ENCODE peak calls at places on chromosomes 4 and X, in seven cellular contexts. One of them, this sample, is unnamed.

GRCh38 chr4:87545052-87545451 is 15.9 kb upstream of the SPARCL1 start:
- DNase-seq in GM23338: peak; percentile 21
- DNase-seq in GM12878: no peak
- DNase-seq in PC-3: no peak
- DNase-seq in osteoblast: peak; percentile 27
- DNase-seq in neuronal stem cell: no peak
- DNase-seq in fibroblast of lung: no peak
- DNase-seq in this sample: no peak

GRCh38 chr4:127188847-127189246 is 443.9 kb upstream of the INTU start:
- DNase-seq in GM23338: peak; percentile 54
- DNase-seq in GM12878: no peak
- DNase-seq in PC-3: peak; percentile 3
- DNase-seq in osteoblast: no peak
- DNase-seq in neuronal stem cell: no peak
- DNase-seq in fibroblast of lung: peak; percentile 56
- DNase-seq in this sample: peak; percentile 16

GRCh38 chr4:165580379-165580905 is 201.6 kb downstream of the CPE start:
- DNase-seq in GM23338: no peak
- DNase-seq in GM12878: no peak
- DNase-seq in PC-3: peak; percentile 76
- DNase-seq in osteoblast: peak; percentile 69
- DNase-seq in neuronal stem cell: no peak
- DNase-seq in fibroblast of lung: peak; percentile 50
- DNase-seq in this sample: no peak

GRCh38 chr4:87103691-87104187 is 116.7 kb downstream of the KLHL8 start:
- DNase-seq in GM23338: no peak
- DNase-seq in GM12878: no peak
- DNase-seq in PC-3: peak; percentile 92
- DNase-seq in osteoblast: no peak
- DNase-seq in neuronal stem cell: no peak
- DNase-seq in fibroblast of lung: peak; percentile 83
- DNase-seq in this sample: no peak

GRCh38 chr4:177108708-177109107 is 201.0 kb upstream of the NEIL3 start:
- DNase-seq in GM23338: peak; percentile 4
- DNase-seq in GM12878: no peak
- DNase-seq in PC-3: peak; percentile 17
- DNase-seq in osteoblast: peak; percentile 78
- DNase-seq in neuronal stem cell: no peak
- DNase-seq in fibroblast of lung: peak; percentile 63
- DNase-seq in this sample: peak; percentile 7

GRCh38 chrX:133645977-133646750 is 230.9 kb upstream of the GPC4 start:
- DNase-seq in GM23338: no peak
- DNase-seq in GM12878: no peak
- DNase-seq in PC-3: no peak
- DNase-seq in osteoblast: peak; percentile 63
- DNase-seq in neuronal stem cell: no peak
- DNase-seq in fibroblast of lung: peak; percentile 88
- DNase-seq in this sample: no peak

GRCh38 chr4:31613946-31614623 is 893.9 kb downstream of the PCDH7 start:
- DNase-seq in GM23338: no peak
- DNase-seq in GM12878: no peak
- DNase-seq in PC-3: no peak
- DNase-seq in osteoblast: no peak
- DNase-seq in neuronal stem cell: peak; percentile 6
- DNase-seq in fibroblast of lung: peak; percentile 14
- DNase-seq in this sample: peak; percentile 21

GRCh38 chr4:8556341-8557150 is 23.6 kb upstream of the GPR78 start:
- DNase-seq in GM23338: no peak
- DNase-seq in GM12878: no peak
- DNase-seq in PC-3: no peak
- DNase-seq in osteoblast: peak; percentile 80
- DNase-seq in neuronal stem cell: no peak
- DNase-seq in fibroblast of lung: no peak
- DNase-seq in this sample: no peak

GRCh38 chr4:25927361-25928040 is 13.5 kb downstream of the SMIM20 start:
- DNase-seq in GM23338: no peak
- DNase-seq in GM12878: no peak
- DNase-seq in PC-3: no peak
- DNase-seq in osteoblast: no peak
- DNase-seq in neuronal stem cell: no peak
- DNase-seq in fibroblast of lung: no peak
- DNase-seq in this sample: no peak

GRCh38 chr4:76996445-76996844 is 46.9 kb downstream of the SEPTIN11 start:
- DNase-seq in GM23338: no peak
- DNase-seq in GM12878: no peak
- DNase-seq in PC-3: no peak
- DNase-seq in osteoblast: no peak
- DNase-seq in neuronal stem cell: no peak
- DNase-seq in fibroblast of lung: no peak
- DNase-seq in this sample: no peak

GRCh38 chr4:1952719-1953118 is 56.1 kb downstream of the NELFA start:
- DNase-seq in GM23338: no peak
- DNase-seq in GM12878: no peak
- DNase-seq in PC-3: no peak
- DNase-seq in osteoblast: no peak
- DNase-seq in neuronal stem cell: no peak
- DNase-seq in fibroblast of lung: no peak
- DNase-seq in this sample: no peak

GRCh38 chrX:24283122-24283789 is 30.6 kb downstream of the SUPT20HL2 start:
- DNase-seq in GM23338: no peak
- DNase-seq in GM12878: no peak
- DNase-seq in PC-3: no peak
- DNase-seq in osteoblast: no peak
- DNase-seq in neuronal stem cell: no peak
- DNase-seq in fibroblast of lung: peak; percentile 14
- DNase-seq in this sample: no peak

GRCh38 chr4:93788712-93789111 is 39.8 kb upstream of the ATOH1 start:
- DNase-seq in GM23338: peak; percentile 65
- DNase-seq in GM12878: no peak
- DNase-seq in PC-3: peak; percentile 51
- DNase-seq in osteoblast: peak; percentile 21
- DNase-seq in neuronal stem cell: no peak
- DNase-seq in fibroblast of lung: peak; percentile 39
- DNase-seq in this sample: peak; percentile 46

GRCh38 chrX:22800806-22801205 is 199.0 kb upstream of the DDX53 start:
- DNase-seq in GM23338: no peak
- DNase-seq in GM12878: no peak
- DNase-seq in PC-3: peak; percentile 9
- DNase-seq in osteoblast: no peak
- DNase-seq in neuronal stem cell: no peak
- DNase-seq in fibroblast of lung: no peak
- DNase-seq in this sample: no peak

GRCh38 chr4:162111078-162111477 is 52.7 kb downstream of the FSTL5 start:
- DNase-seq in GM23338: no peak
- DNase-seq in GM12878: no peak
- DNase-seq in PC-3: no peak
- DNase-seq in osteoblast: no peak
- DNase-seq in neuronal stem cell: no peak
- DNase-seq in fibroblast of lung: no peak
- DNase-seq in this sample: no peak

GRCh38 chrX:110966839-110967238 is 129.2 kb upstream of the PAK3 start:
- DNase-seq in GM23338: no peak
- DNase-seq in GM12878: no peak
- DNase-seq in PC-3: no peak
- DNase-seq in osteoblast: no peak
- DNase-seq in neuronal stem cell: no peak
- DNase-seq in fibroblast of lung: no peak
- DNase-seq in this sample: no peak

GRCh38 chrX:22135994-22136684 is 104.0 kb downstream of the PHEX start:
- DNase-seq in GM23338: peak; percentile 60
- DNase-seq in GM12878: no peak
- DNase-seq in PC-3: peak; percentile 83
- DNase-seq in osteoblast: peak; percentile 78
- DNase-seq in neuronal stem cell: peak; percentile 42
- DNase-seq in fibroblast of lung: peak; percentile 84
- DNase-seq in this sample: peak; percentile 67

GRCh38 chr4:3834186-3834920 is 68.2 kb downstream of the ADRA2C start:
- DNase-seq in GM23338: no peak
- DNase-seq in GM12878: no peak
- DNase-seq in PC-3: no peak
- DNase-seq in osteoblast: peak; percentile 65
- DNase-seq in neuronal stem cell: no peak
- DNase-seq in fibroblast of lung: no peak
- DNase-seq in this sample: no peak

GRCh38 chr4:112099701-112100289 is 45.5 kb upstream of the FAM241A start:
- DNase-seq in GM23338: peak; percentile 68
- DNase-seq in GM12878: peak; percentile 27
- DNase-seq in PC-3: peak; percentile 71
- DNase-seq in osteoblast: no peak
- DNase-seq in neuronal stem cell: peak; percentile 31
- DNase-seq in fibroblast of lung: peak; percentile 85
- DNase-seq in this sample: peak; percentile 41

DNA sequence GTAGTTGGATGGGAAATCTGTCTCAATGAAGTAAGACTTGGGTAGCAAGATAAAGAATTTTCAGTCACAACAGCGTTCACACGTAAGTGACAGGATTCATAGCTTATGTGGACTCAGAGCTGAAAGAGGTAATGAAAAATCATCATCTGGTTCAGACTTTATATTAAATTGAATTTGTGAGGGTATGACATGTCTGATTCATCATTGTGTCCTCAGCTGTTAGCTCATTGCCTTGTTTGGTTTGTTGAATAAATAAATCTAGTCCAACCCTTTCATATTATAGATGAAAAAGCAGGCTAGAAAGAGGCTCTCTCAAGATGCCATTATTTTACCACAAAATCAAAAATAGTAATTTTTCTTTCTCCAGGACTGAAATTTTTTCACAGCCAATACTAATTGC is 2.7 kb upstream of the CYSLTR1 start:
- DNase-seq in GM23338: no peak
- DNase-seq in GM12878: no peak
- DNase-seq in PC-3: no peak
- DNase-seq in osteoblast: peak; percentile 48
- DNase-seq in neuronal stem cell: no peak
- DNase-seq in fibroblast of lung: no peak
- DNase-seq in this sample: no peak
- H3K4me3 ChIP-seq in GM23338: no peak overlapping the region
- H3K4me3 ChIP-seq in GM12878: no peak overlapping the region
- H3K4me3 ChIP-seq in PC-3: no peak overlapping the region
- H3K4me3 ChIP-seq in osteoblast: no peak overlapping the region
- H3K4me3 ChIP-seq in neuronal stem cell: no peak overlapping the region
- H3K4me3 ChIP-seq in fibroblast of lung: no peak overlapping the region
- H3K4me3 ChIP-seq in this sample: no peak overlapping the region

GRCh38 chr4:182126567-182126966 is 116.6 kb upstream of the TENM3 start:
- DNase-seq in GM23338: no peak
- DNase-seq in GM12878: no peak
- DNase-seq in PC-3: no peak
- DNase-seq in osteoblast: peak; percentile 59
- DNase-seq in neuronal stem cell: no peak
- DNase-seq in fibroblast of lung: peak; percentile 15
- DNase-seq in this sample: no peak
- H3K4me2 ChIP-seq in GM23338: no peak overlapping the region
- H3K4me2 ChIP-seq in GM12878: no peak overlapping the region
- H3K4me2 ChIP-seq in PC-3: no peak overlapping the region
- H3K4me2 ChIP-seq in osteoblast: peak overlapping the region; percentile 75
- H3K4me2 ChIP-seq in neuronal stem cell: no peak overlapping the region
- H3K4me2 ChIP-seq in fibroblast of lung: no peak overlapping the region
- H3K4me2 ChIP-seq in this sample: no peak overlapping the region

DNA sequence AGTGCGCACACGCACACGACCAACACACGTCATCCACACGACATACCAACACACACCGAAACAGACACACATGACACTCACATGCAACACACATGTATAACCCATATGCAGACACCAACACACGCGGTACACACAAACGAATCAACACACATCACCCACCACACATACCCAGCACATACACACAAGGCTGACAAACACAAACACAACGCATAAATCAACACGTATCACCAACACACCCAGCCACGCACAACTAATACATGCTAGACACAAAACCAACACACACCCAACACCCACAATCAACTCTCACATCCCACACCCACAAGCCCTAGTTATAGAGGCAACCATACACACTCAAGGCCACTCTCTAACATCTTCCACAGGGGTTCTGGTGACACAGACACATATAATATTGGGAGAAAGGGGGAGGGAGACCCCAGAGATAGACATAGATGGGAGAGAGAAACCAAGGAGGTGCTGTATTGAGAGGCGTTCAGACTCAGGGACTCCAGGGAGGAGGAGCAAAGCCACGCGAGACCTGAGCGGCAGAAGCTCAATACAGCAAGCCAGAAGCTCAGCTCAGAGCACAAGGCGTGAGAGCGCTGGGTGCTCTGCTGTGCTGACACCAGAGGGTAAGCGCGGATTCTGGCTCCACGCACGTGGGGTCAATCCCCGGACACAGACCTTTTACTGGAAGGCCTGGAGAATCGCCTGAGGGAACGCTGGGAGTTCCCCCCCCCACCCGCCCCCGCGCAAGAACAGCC is 8.5 kb downstream of the MSX1 start:
- DNase-seq in GM23338: no peak
- DNase-seq in GM12878: no peak
- DNase-seq in PC-3: no peak
- DNase-seq in osteoblast: peak; percentile 84
- DNase-seq in neuronal stem cell: no peak
- DNase-seq in fibroblast of lung: no peak
- DNase-seq in this sample: peak; percentile 34
- H3K4me3 ChIP-seq in GM23338: peak overlapping the region; percentile 50
- H3K4me3 ChIP-seq in GM12878: no peak overlapping the region
- H3K4me3 ChIP-seq in PC-3: no peak overlapping the region
- H3K4me3 ChIP-seq in osteoblast: no peak overlapping the region
- H3K4me3 ChIP-seq in neuronal stem cell: no peak overlapping the region
- H3K4me3 ChIP-seq in fibroblast of lung: no peak overlapping the region
- H3K4me3 ChIP-seq in this sample: no peak overlapping the region

DNA sequence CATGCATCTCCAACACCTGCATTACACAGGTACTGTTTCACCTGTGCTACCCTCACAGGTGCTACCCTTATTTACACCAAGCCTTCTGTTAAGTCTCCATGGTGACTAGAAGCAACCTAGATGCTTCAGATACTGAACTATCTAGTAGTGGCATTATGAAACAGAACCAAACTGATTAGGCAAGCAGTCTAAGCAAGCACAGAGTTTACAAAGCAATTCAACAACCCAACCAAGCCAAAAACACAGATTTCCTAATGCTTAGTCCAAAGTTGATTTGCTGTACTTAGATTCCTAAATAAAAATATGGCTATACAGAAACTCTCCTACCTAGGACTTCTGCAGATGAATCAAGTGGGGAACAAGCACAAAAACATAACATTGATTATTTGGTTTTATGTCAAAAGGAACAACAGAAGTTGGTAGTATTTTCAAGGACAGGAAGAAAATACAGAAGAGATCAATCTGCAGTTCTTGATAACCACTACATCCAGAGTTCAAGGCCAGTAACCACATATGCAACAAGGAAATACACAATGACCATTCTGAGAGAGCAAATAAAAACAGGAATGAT is 3.2 kb downstream of the TAPT1 start:
- DNase-seq in GM23338: no peak
- DNase-seq in GM12878: no peak
- DNase-seq in PC-3: no peak
- DNase-seq in osteoblast: no peak
- DNase-seq in neuronal stem cell: no peak
- DNase-seq in fibroblast of lung: peak; percentile 33
- DNase-seq in this sample: no peak
- H3K4me2 ChIP-seq in GM23338: peak overlapping the region; percentile 21
- H3K4me2 ChIP-seq in GM12878: peak overlapping the region; percentile 61
- H3K4me2 ChIP-seq in PC-3: peak overlapping the region; percentile 83
- H3K4me2 ChIP-seq in osteoblast: no peak overlapping the region
- H3K4me2 ChIP-seq in neuronal stem cell: no peak overlapping the region
- H3K4me2 ChIP-seq in fibroblast of lung: no peak overlapping the region
- H3K4me2 ChIP-seq in this sample: no peak overlapping the region

GRCh38 chrX:40088803-40089540 is 8.8 kb downstream of the BCOR start:
- DNase-seq in GM23338: no peak
- DNase-seq in GM12878: no peak
- DNase-seq in PC-3: no peak
- DNase-seq in osteoblast: peak; percentile 38
- DNase-seq in neuronal stem cell: no peak
- DNase-seq in fibroblast of lung: no peak
- DNase-seq in this sample: no peak
- H3K4me3 ChIP-seq in GM23338: peak overlapping the region; percentile 55
- H3K4me3 ChIP-seq in GM12878: no peak overlapping the region
- H3K4me3 ChIP-seq in PC-3: no peak overlapping the region
- H3K4me3 ChIP-seq in osteoblast: no peak overlapping the region
- H3K4me3 ChIP-seq in neuronal stem cell: no peak overlapping the region
- H3K4me3 ChIP-seq in fibroblast of lung: no peak overlapping the region
- H3K4me3 ChIP-seq in this sample: no peak overlapping the region

This sample was measured in neural progenitor cell.